ENCODE peak calls at places on chromosome 7, in six cellular contexts. N, G, M, R, F and Z are unnamed samples.

GRCh38 chr7:133770863-133771492 is 356.2 kb upstream of the LRGUK start:
- DNase-seq in F (peak), M (no peak), R (no peak), G (no peak), N (no peak), Z (peak)

GRCh38 chr7:142549007-142549406 is 200.3 kb upstream of the PRSS1 start:
- DNase-seq in M (no peak), R (no peak), G (no peak), F (no peak), N (no peak), Z (no peak)

GRCh38 chr7:82805527-82805960 is 357.1 kb downstream of the PCLO start:
- DNase-seq in M (no peak), F (peak), G (no peak), N (peak), R (no peak), Z (peak)

GRCh38 chr7:151520419-151521229 is 929 bp upstream of the RHEB start:
- DNase-seq in N (no peak), G (no peak), R (peak), M (no peak), F (no peak), Z (no peak)

GRCh38 chr7:23945472-23945871 is 235.5 kb downstream of the STK31 start:
- DNase-seq in R (no peak), G (no peak), M (no peak), F (no peak), N (no peak), Z (no peak)

GRCh38 chr7:111003883-111004282 is 87.0 kb upstream of the LRRN3 start:
- DNase-seq in N (no peak), G (no peak), M (no peak), F (no peak), R (no peak), Z (no peak)

GRCh38 chr7:155961241-155962190 is 149.3 kb upstream of the SHH start:
- DNase-seq in G (no peak), N (no peak), R (no peak), F (peak), M (no peak), Z (no peak)

GRCh38 chr7:156429514-156429913 is 211.1 kb upstream of the RNF32 start:
- DNase-seq in M (no peak), N (no peak), F (no peak), R (no peak), G (no peak), Z (no peak)

GRCh38 chr7:132002343-132002968 is 446.0 kb upstream of the PODXL start:
- DNase-seq in F (no peak), M (no peak), G (no peak), N (no peak), R (no peak), Z (no peak)

GRCh38 chr7:107785926-107786325 is 17.1 kb downstream of the SLC26A3 start:
- DNase-seq in G (no peak), R (no peak), N (no peak), M (no peak), F (no peak), Z (no peak)

GRCh38 chr7:7425321-7425720 is 110.4 kb downstream of the COL28A1 start:
- DNase-seq in F (no peak), R (no peak), G (no peak), M (no peak), N (no peak), Z (no peak)

GRCh38 chr7:143978585-143978984 is 21.5 kb upstream of the OR6B1 start:
- DNase-seq in R (no peak), N (no peak), G (no peak), M (no peak), F (no peak), Z (no peak)

GRCh38 chr7:143980746-143981510 is 19.2 kb upstream of the OR6B1 start:
- DNase-seq in G (peak), R (no peak), M (no peak), N (no peak), F (no peak), Z (no peak)

GRCh38 chr7:143975617-143976016 is 21.0 kb downstream of the OR2F1 start:
- DNase-seq in M (no peak), G (peak), N (peak), R (no peak), F (peak), Z (no peak)

GRCh38 chr7:143979999-143980398 is 20.1 kb upstream of the OR6B1 start:
- DNase-seq in M (no peak), R (no peak), F (no peak), G (peak), N (no peak), Z (no peak)

GRCh38 chr7:143979359-143979758 is 20.8 kb upstream of the OR6B1 start:
- DNase-seq in R (no peak), G (no peak), M (no peak), N (peak), F (peak), Z (peak)
- TF ChIP-seq JUN in R (no peak), G (no peak), M (no peak), N (no peak), F (no peak), Z (peak)

GRCh38 chr7:85184599-85185354 is 2.1 kb downstream of the SEMA3D start:
- DNase-seq in M (no peak), G (no peak), F (no peak), N (no peak), R (peak), Z (no peak)
- TF ChIP-seq JUN in M (no peak), G (no peak), F (no peak), N (no peak), R (no peak), Z (no peak)

GRCh38 chr7:100673942-100674431 is 447 bp downstream of the GNB2 start:
- DNase-seq in M (no peak), F (no peak), N (no peak), R (no peak), G (peak), Z (no peak)

GRCh38 chr7:100677308-100678095 is 4.0 kb downstream of the GNB2 start:
- DNase-seq in R (no peak), M (no peak), F (no peak), G (no peak), N (no peak), Z (no peak)

GRCh38 chr7:100674441-100675407 is 1.2 kb downstream of the GNB2 start:
- DNase-seq in N (no peak), M (no peak), G (peak), R (no peak), F (no peak), Z (peak)

GRCh38 chr7:100676501-100677306 is 3.2 kb downstream of the GNB2 start:
- DNase-seq in N (no peak), F (no peak), R (no peak), G (no peak), M (no peak), Z (no peak)

GRCh38 chr7:100675581-100676350 is 2.2 kb downstream of the GNB2 start:
- DNase-seq in R (peak), G (peak), N (no peak), M (no peak), F (no peak), Z (peak)
- TF ChIP-seq JUN in R (no peak), G (no peak), N (no peak), M (no peak), F (no peak), Z (no peak)

DNA sequence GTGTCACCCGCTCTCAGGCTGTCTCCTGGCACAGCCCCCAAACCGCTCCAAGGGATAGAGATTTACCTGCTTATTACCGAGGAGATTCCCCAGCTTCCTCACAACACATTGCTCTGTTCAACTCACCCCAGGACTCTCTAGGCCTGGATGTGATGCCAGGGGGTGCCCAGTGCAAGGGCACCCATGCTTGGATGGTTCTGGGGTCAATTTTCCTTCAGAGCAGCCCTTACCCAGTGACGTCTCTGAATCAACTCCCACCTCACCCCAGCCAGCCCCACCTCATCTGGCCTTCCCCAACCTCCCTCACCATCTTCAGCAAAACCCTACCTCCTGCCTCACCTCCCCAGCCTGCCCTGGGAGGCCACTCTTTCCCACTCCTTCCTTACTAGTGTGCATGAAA is 951.6 kb upstream of the ZNF722 start:
- DNase-seq in G (no peak), N (no peak), M (no peak), F (no peak), R (no peak), Z (no peak)
- TF ChIP-seq JUN in G (no peak), N (no peak), M (no peak), F (no peak), R (no peak), Z (no peak)

GRCh38 chr7:74443591-74444365 is 9.9 kb upstream of the GTF2IRD1 start:
- DNase-seq in M (no peak), R (no peak), G (no peak), F (no peak), N (no peak), Z (no peak)
- TF ChIP-seq JUN in M (no peak), R (no peak), G (no peak), F (no peak), N (no peak), Z (no peak)

GRCh38 chr7:121992046-121992445 is 119.1 kb downstream of the PTPRZ1 start:
- DNase-seq in G (no peak), R (no peak), F (no peak), M (no peak), N (no peak), Z (no peak)

GRCh38 chr7:121994625-121995410 is 121.9 kb downstream of the PTPRZ1 start:
- DNase-seq in F (peak), G (peak), R (peak), N (peak), M (peak), Z (peak)
- TF ChIP-seq JUN in F (no peak), G (no peak), R (no peak), N (no peak), M (no peak), Z (no peak)